ENCODE peak calls at places on chromosomes 12 and 14, in six cellular contexts. One of them, this sample, is unnamed.

GRCh38 chr12:116766285-116766684 is 28.2 kb downstream of the RNFT2 start:
- DNase-seq in neural crest cell: no peak
- DNase-seq in fibroblast of the aortic adventitia: no peak
- DNase-seq in fibroblast of lung: no peak
- DNase-seq in heart right ventricle: no peak
- DNase-seq in OCI-LY7: no peak
- DNase-seq in this sample: no peak

GRCh38 chr14:21525995-21526671 is at the start of gene SALL2:
- DNase-seq in neural crest cell: peak; percentile 76
- DNase-seq in fibroblast of the aortic adventitia: peak; percentile 49
- DNase-seq in fibroblast of lung: peak; percentile 61
- DNase-seq in heart right ventricle: peak; percentile 76
- DNase-seq in OCI-LY7: peak; percentile 66
- DNase-seq in this sample: peak; percentile 71

GRCh38 chr14:31420013-31420318 is 384 bp downstream of the HEATR5A start:
- DNase-seq in neural crest cell: peak; percentile 53
- DNase-seq in fibroblast of the aortic adventitia: no peak
- DNase-seq in fibroblast of lung: no peak
- DNase-seq in heart right ventricle: peak; percentile 72
- DNase-seq in OCI-LY7: peak; percentile 21
- DNase-seq in this sample: peak; percentile 75

GRCh38 chr14:32476532-32476931 is 147.4 kb downstream of the AKAP6 start:
- DNase-seq in neural crest cell: no peak
- DNase-seq in fibroblast of the aortic adventitia: no peak
- DNase-seq in fibroblast of lung: no peak
- DNase-seq in heart right ventricle: no peak
- DNase-seq in OCI-LY7: no peak
- DNase-seq in this sample: no peak

GRCh38 chr14:100605706-100606686 is 18.8 kb upstream of the BEGAIN start:
- DNase-seq in neural crest cell: no peak
- DNase-seq in fibroblast of the aortic adventitia: no peak
- DNase-seq in fibroblast of lung: no peak
- DNase-seq in heart right ventricle: no peak
- DNase-seq in OCI-LY7: no peak
- DNase-seq in this sample: no peak

GRCh38 chr14:79596531-79596930 is 614.8 kb downstream of the DIO2 start:
- DNase-seq in neural crest cell: no peak
- DNase-seq in fibroblast of the aortic adventitia: peak; percentile 77
- DNase-seq in fibroblast of lung: peak; percentile 49
- DNase-seq in heart right ventricle: no peak
- DNase-seq in OCI-LY7: no peak
- DNase-seq in this sample: no peak

GRCh38 chr12:100472325-100472724 is 1.3 kb upstream of the NR1H4 start:
- DNase-seq in neural crest cell: no peak
- DNase-seq in fibroblast of the aortic adventitia: no peak
- DNase-seq in fibroblast of lung: no peak
- DNase-seq in heart right ventricle: no peak
- DNase-seq in OCI-LY7: no peak
- DNase-seq in this sample: no peak

GRCh38 chr12:75917083-75917482 is 114.5 kb downstream of the PHLDA1 start:
- DNase-seq in neural crest cell: no peak
- DNase-seq in fibroblast of the aortic adventitia: no peak
- DNase-seq in fibroblast of lung: no peak
- DNase-seq in heart right ventricle: no peak
- DNase-seq in OCI-LY7: peak; percentile 76
- DNase-seq in this sample: no peak

GRCh38 chr14:80764496-80764895 is 177.0 kb downstream of the CEP128 start:
- DNase-seq in neural crest cell: no peak
- DNase-seq in fibroblast of the aortic adventitia: no peak
- DNase-seq in fibroblast of lung: peak; percentile 12
- DNase-seq in heart right ventricle: no peak
- DNase-seq in OCI-LY7: no peak
- DNase-seq in this sample: no peak

GRCh38 chr12:77166711-77167110 is 101.3 kb upstream of the E2F7 start:
- DNase-seq in neural crest cell: no peak
- DNase-seq in fibroblast of the aortic adventitia: peak; percentile 8
- DNase-seq in fibroblast of lung: no peak
- DNase-seq in heart right ventricle: no peak
- DNase-seq in OCI-LY7: no peak
- DNase-seq in this sample: no peak

GRCh38 chr12:112450725-112451124 is 32.0 kb downstream of the PTPN11 start:
- DNase-seq in neural crest cell: no peak
- DNase-seq in fibroblast of the aortic adventitia: no peak
- DNase-seq in fibroblast of lung: no peak
- DNase-seq in heart right ventricle: no peak
- DNase-seq in OCI-LY7: no peak
- DNase-seq in this sample: no peak
- TF ChIP-seq CTCF in neural crest cell: peak; percentile 37
- TF ChIP-seq CTCF in fibroblast of the aortic adventitia: no peak
- TF ChIP-seq CTCF in fibroblast of lung: no peak
- TF ChIP-seq CTCF in heart right ventricle: no peak
- TF ChIP-seq CTCF in OCI-LY7: peak; percentile 24
- TF ChIP-seq CTCF in this sample: no peak

GRCh38 chr14:104399432-104400155 is 180.0 kb upstream of the C14orf180 start:
- DNase-seq in neural crest cell: no peak
- DNase-seq in fibroblast of the aortic adventitia: no peak
- DNase-seq in fibroblast of lung: no peak
- DNase-seq in heart right ventricle: no peak
- DNase-seq in OCI-LY7: peak; percentile 17
- DNase-seq in this sample: no peak
- TF ChIP-seq CTCF in neural crest cell: no peak
- TF ChIP-seq CTCF in fibroblast of the aortic adventitia: no peak
- TF ChIP-seq CTCF in fibroblast of lung: no peak
- TF ChIP-seq CTCF in heart right ventricle: peak; percentile 21
- TF ChIP-seq CTCF in OCI-LY7: peak; percentile 33
- TF ChIP-seq CTCF in this sample: no peak

DNA sequence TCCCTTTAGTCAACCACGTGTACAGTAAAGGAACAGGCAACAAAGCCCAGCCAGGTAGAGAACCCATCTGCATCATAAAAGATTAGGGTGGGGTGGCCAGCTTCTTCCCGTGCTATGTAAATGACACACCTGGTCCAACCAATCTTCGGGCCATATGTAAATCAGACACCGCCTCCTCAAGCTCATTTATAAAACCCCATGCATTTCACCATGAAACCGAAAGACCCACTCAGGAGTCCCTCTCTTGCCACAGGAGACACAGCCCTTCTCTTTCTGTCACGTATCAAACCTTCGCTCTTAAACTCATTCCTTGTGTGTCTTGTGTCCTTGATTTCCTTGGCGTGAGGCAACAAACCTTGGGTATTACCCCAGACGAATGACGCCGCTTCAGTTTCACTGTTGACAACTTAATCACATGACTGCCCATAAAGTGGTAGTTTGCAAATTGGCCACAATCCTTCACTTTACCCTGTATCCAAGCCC is 59.8 kb upstream of the TBPL2 start:
- DNase-seq in neural crest cell: no peak
- DNase-seq in fibroblast of the aortic adventitia: no peak
- DNase-seq in fibroblast of lung: no peak
- DNase-seq in heart right ventricle: no peak
- DNase-seq in OCI-LY7: no peak
- DNase-seq in this sample: no peak
- TF ChIP-seq CTCF in neural crest cell: no peak
- TF ChIP-seq CTCF in fibroblast of the aortic adventitia: no peak
- TF ChIP-seq CTCF in fibroblast of lung: no peak
- TF ChIP-seq CTCF in heart right ventricle: no peak
- TF ChIP-seq CTCF in OCI-LY7: no peak
- TF ChIP-seq CTCF in this sample: no peak

GRCh38 chr12:9331218-9331626 is 123.0 kb upstream of the PZP start:
- DNase-seq in neural crest cell: peak; percentile 77
- DNase-seq in fibroblast of the aortic adventitia: peak; percentile 55
- DNase-seq in fibroblast of lung: peak; percentile 62
- DNase-seq in heart right ventricle: peak; percentile 74
- DNase-seq in OCI-LY7: peak; percentile 62
- DNase-seq in this sample: peak; percentile 88
- TF ChIP-seq CTCF in neural crest cell: peak; percentile 99
- TF ChIP-seq CTCF in fibroblast of the aortic adventitia: peak; percentile 100
- TF ChIP-seq CTCF in fibroblast of lung: peak; percentile 100
- TF ChIP-seq CTCF in heart right ventricle: peak; percentile 93
- TF ChIP-seq CTCF in OCI-LY7: peak; percentile 100
- TF ChIP-seq CTCF in this sample: peak; percentile 100

GRCh38 chr12:94874986-94875312 is 128.5 kb downstream of the NDUFA12 start:
- DNase-seq in neural crest cell: no peak
- DNase-seq in fibroblast of the aortic adventitia: no peak
- DNase-seq in fibroblast of lung: no peak
- DNase-seq in heart right ventricle: no peak
- DNase-seq in OCI-LY7: no peak
- DNase-seq in this sample: no peak

GRCh38 chr12:94872671-94873367 is 130.7 kb downstream of the NDUFA12 start:
- DNase-seq in neural crest cell: no peak
- DNase-seq in fibroblast of the aortic adventitia: no peak
- DNase-seq in fibroblast of lung: no peak
- DNase-seq in heart right ventricle: no peak
- DNase-seq in OCI-LY7: peak; percentile 34
- DNase-seq in this sample: no peak

GRCh38 chr12:94874086-94874985 is 129.2 kb downstream of the NDUFA12 start:
- DNase-seq in neural crest cell: no peak
- DNase-seq in fibroblast of the aortic adventitia: no peak
- DNase-seq in fibroblast of lung: no peak
- DNase-seq in heart right ventricle: no peak
- DNase-seq in OCI-LY7: no peak
- DNase-seq in this sample: no peak

GRCh38 chr12:94873368-94874085 is 130.0 kb downstream of the NDUFA12 start:
- DNase-seq in neural crest cell: peak; percentile 14
- DNase-seq in fibroblast of the aortic adventitia: no peak
- DNase-seq in fibroblast of lung: no peak
- DNase-seq in heart right ventricle: peak; percentile 29
- DNase-seq in OCI-LY7: peak; percentile 28
- DNase-seq in this sample: no peak

DNA sequence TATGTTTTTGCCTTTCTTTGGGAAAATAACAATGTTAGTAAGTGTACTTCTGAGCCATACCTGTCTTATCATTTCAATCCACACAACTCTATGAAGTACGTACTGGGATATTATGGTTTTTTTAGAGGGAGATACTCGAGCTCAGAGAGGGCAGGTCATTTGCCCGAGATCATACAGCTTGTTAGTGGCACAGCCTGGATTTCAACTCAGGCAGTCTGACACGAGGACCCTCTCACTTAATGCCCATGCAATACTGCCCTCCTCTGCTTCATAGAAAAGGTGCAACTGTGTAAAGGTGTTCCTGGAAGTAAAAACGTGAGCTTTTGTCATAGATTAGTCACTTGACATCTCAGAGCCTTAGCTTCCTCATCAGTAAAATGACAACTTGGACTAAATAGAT is 128.0 kb downstream of the NDUFA12 start:
- DNase-seq in neural crest cell: no peak
- DNase-seq in fibroblast of the aortic adventitia: peak; percentile 5
- DNase-seq in fibroblast of lung: peak; percentile 28
- DNase-seq in heart right ventricle: no peak
- DNase-seq in OCI-LY7: peak; percentile 87
- DNase-seq in this sample: no peak
- TF ChIP-seq CTCF in neural crest cell: peak; percentile 48
- TF ChIP-seq CTCF in fibroblast of the aortic adventitia: no peak
- TF ChIP-seq CTCF in fibroblast of lung: no peak
- TF ChIP-seq CTCF in heart right ventricle: peak; percentile 23
- TF ChIP-seq CTCF in OCI-LY7: peak; percentile 86
- TF ChIP-seq CTCF in this sample: peak; percentile 52

DNA sequence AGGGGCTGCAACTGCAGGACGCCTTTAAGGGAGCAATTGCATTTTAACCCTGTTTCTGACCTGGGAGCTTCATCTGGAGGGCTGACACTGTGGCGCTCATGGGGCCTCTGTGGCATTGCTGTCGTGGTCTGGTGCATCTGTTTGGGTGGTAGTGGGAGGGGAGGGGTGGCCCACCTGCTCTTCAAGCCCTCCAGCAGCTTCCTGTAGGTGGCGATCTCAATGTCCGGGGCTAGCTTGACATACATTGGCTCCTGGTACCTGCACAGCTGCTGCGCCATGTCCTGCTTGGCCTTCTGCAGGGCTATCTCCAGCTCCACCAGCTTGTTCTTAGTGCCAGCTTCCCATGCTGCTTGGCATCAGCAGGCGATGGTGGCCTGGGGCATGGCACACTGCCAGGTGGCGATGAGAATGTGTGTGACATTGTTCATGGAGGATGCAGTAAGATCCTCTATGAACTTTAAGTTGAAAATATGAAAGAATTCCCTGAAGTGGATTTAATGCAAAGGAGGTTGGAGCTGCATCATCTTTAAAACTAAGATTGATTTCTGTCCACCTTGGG is 7.7 kb upstream of the KRT82 start:
- DNase-seq in neural crest cell: no peak
- DNase-seq in fibroblast of the aortic adventitia: no peak
- DNase-seq in fibroblast of lung: no peak
- DNase-seq in heart right ventricle: no peak
- DNase-seq in OCI-LY7: no peak
- DNase-seq in this sample: no peak
- TF ChIP-seq CTCF in neural crest cell: no peak
- TF ChIP-seq CTCF in fibroblast of the aortic adventitia: no peak
- TF ChIP-seq CTCF in fibroblast of lung: no peak
- TF ChIP-seq CTCF in heart right ventricle: no peak
- TF ChIP-seq CTCF in OCI-LY7: peak; percentile 50
- TF ChIP-seq CTCF in this sample: no peak

DNA sequence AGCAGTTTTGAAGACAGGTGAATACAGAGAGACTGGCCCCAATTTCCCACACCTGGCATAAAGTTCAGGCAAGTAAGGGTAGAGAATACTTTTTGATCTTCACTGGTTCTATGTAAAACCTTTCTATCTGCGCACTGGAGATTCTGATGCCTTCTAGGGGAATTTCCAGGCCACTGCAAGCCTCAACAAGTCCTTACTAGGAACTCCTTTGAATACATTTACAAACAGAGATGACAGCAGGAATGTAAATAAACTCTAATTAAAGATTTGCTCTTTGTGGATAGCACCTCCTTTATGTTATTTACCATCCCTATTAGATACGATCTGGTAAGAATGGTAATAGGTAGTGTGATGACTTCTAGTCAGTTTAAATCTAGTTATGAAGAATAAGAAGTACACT is 69.2 kb downstream of the NTN4 start:
- DNase-seq in neural crest cell: no peak
- DNase-seq in fibroblast of the aortic adventitia: peak; percentile 14
- DNase-seq in fibroblast of lung: peak; percentile 12
- DNase-seq in heart right ventricle: no peak
- DNase-seq in OCI-LY7: no peak
- DNase-seq in this sample: no peak
- TF ChIP-seq CTCF in neural crest cell: no peak
- TF ChIP-seq CTCF in fibroblast of the aortic adventitia: peak; percentile 12
- TF ChIP-seq CTCF in fibroblast of lung: peak; percentile 15
- TF ChIP-seq CTCF in heart right ventricle: no peak
- TF ChIP-seq CTCF in OCI-LY7: no peak
- TF ChIP-seq CTCF in this sample: peak; percentile 15

DNA sequence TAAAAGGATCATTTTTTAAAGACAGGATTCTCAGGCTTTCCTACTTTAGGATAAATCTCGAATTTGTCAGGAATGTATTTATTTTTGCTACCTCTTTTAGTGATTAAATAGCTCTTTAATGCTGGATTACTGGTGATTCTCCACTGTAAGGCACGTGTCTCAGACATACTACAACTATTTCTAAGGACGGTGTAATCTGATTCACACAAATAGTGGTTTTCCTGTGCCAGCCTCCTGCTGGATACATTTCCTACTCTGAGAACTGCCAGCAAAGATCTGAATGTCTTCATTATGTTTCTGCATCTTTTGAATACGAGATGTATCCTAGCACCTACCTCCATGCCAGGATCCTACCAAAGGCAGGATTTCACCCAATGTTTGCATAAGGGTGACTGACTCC is 120.7 kb downstream of the PRICKLE1 start:
- DNase-seq in neural crest cell: no peak
- DNase-seq in fibroblast of the aortic adventitia: no peak
- DNase-seq in fibroblast of lung: no peak
- DNase-seq in heart right ventricle: no peak
- DNase-seq in OCI-LY7: peak; percentile 22
- DNase-seq in this sample: no peak
- TF ChIP-seq CTCF in neural crest cell: no peak
- TF ChIP-seq CTCF in fibroblast of the aortic adventitia: no peak
- TF ChIP-seq CTCF in fibroblast of lung: no peak
- TF ChIP-seq CTCF in heart right ventricle: no peak
- TF ChIP-seq CTCF in OCI-LY7: no peak
- TF ChIP-seq CTCF in this sample: no peak